ENCODE peak calls at places on chromosomes 11 and 22, in five cellular contexts. W is lower leg skin, E is fibroblast of lung, I is ureter, N is H54. V is an unnamed sample.
A peak's percentile ranks its signal among the peaks of the same experiment; 100 is the strongest.

GRCh38 chr11:131638889-131639288 is 268.5 kb downstream of the NTM start:
- DNase-seq in W (no peak), E (no peak), I (no peak), N (no peak), V (no peak)

GRCh38 chr11:44751066-44751465 is 24.3 kb downstream of the TSPAN18 start:
- DNase-seq in W (no peak), E (no peak), I (no peak), N (no peak), V (no peak)

GRCh38 chr11:94880216-94880615 is 93.1 kb downstream of the CWC15 start:
- DNase-seq in W (no peak), E (peak; percentile 76), I (no peak), N (no peak), V (no peak)

GRCh38 chr11:113168804-113169342 is 145.5 kb upstream of the TTC12 start:
- DNase-seq in W (no peak), E (no peak), I (no peak), N (no peak), V (no peak)

GRCh38 chr11:23181022-23181807 is 320.9 kb upstream of the CCDC179 start:
- DNase-seq in W (no peak), E (no peak), I (no peak), N (no peak), V (no peak)

GRCh38 chr11:75689861-75690641 is 21.2 kb upstream of the MAP6 start:
- DNase-seq in W (no peak), E (peak; percentile 2), I (no peak), N (no peak), V (no peak)

GRCh38 chr11:11148104-11148509 is 204.9 kb downstream of the CSNK2A3 start:
- DNase-seq in W (peak; percentile 85), E (peak; percentile 91), I (peak; percentile 83), N (no peak), V (peak; percentile 79)

GRCh38 chr11:6438979-6439571 is 1.7 kb downstream of the HPX start:
- DNase-seq in W (peak; percentile 29), E (peak; percentile 38), I (peak; percentile 59), N (peak; percentile 56), V (no peak)

GRCh38 chr22:49196046-49196511 is 631.6 kb downstream of the BRD1 start:
- DNase-seq in W (no peak), E (no peak), I (no peak), N (no peak), V (no peak)

GRCh38 chr11:26827567-26828037 is 105.7 kb upstream of the SLC5A12 start:
- DNase-seq in W (no peak), E (peak; percentile 39), I (no peak), N (no peak), V (no peak)

GRCh38 chr11:14934641-14935351 is 37.4 kb downstream of the CALCA start:
- DNase-seq in W (no peak), E (no peak), I (no peak), N (no peak), V (no peak)

GRCh38 chr11:119335655-119336543 is 1.6 kb downstream of the RNF26 start:
- DNase-seq in W (no peak), E (no peak), I (no peak), N (no peak), V (peak; percentile 94)

GRCh38 chr22:26367402-26368245 is 61.4 kb upstream of the ASPHD2 start:
- DNase-seq in W (no peak), E (peak; percentile 34), I (no peak), N (peak; percentile 6), V (no peak)

GRCh38 chr22:42994917-42995562 is 19.9 kb downstream of the PACSIN2 start:
- DNase-seq in W (peak; percentile 76), E (peak; percentile 94), I (peak; percentile 82), N (no peak), V (peak; percentile 78)

GRCh38 chr11:66068154-66068821 is 1.8 kb upstream of the PACS1 start:
- DNase-seq in W (peak; percentile 53), E (peak; percentile 59), I (no peak), N (peak; percentile 71), V (peak; percentile 69)

GRCh38 chr22:37726240-37726887 is 29.5 kb downstream of the TRIOBP start:
- DNase-seq in W (no peak), E (no peak), I (no peak), N (peak; percentile 51), V (no peak)

GRCh38 chr11:100681064-100681502 is 6.0 kb upstream of the ARHGAP42 start:
- DNase-seq in W (peak; percentile 80), E (peak; percentile 65), I (peak; percentile 79), N (no peak), V (no peak)

GRCh38 chr22:32476286-32476685 is 1.7 kb downstream of the FBXO7 start:
- DNase-seq in W (no peak), E (no peak), I (no peak), N (no peak), V (no peak)

GRCh38 chr22:19811811-19812771 is 42.6 kb downstream of the GNB1L start:
- DNase-seq in W (peak; percentile 11), E (no peak), I (peak; percentile 34), N (no peak), V (peak; percentile 44)

GRCh38 chr11:77401486-77402217 is 72.2 kb downstream of the PAK1 start:
- DNase-seq in W (no peak), E (no peak), I (no peak), N (no peak), V (no peak)

GRCh38 chr11:67248653-67249052 is 17.6 kb upstream of the GRK2 start:
- DNase-seq in W (peak; percentile 79), E (peak; percentile 34), I (peak; percentile 76), N (no peak), V (peak; percentile 95)

GRCh38 chr11:113906038-113906437 is 1.4 kb downstream of the HTR3B start:
- DNase-seq in W (no peak), E (peak; percentile 8), I (no peak), N (no peak), V (no peak)

GRCh38 chr11:62444271-62444833 is 25.5 kb downstream of the SCGB1A1 start:
- DNase-seq in W (peak; percentile 64), E (peak; percentile 69), I (peak; percentile 78), N (no peak), V (no peak)

GRCh38 chr11:10388574-10388973 is 66.5 kb upstream of the AMPD3 start:
- DNase-seq in W (peak; percentile 63), E (no peak), I (no peak), N (no peak), V (peak; percentile 29)

GRCh38 chr11:88367310-88367709 is 29.8 kb upstream of the CTSC start:
- DNase-seq in W (no peak), E (no peak), I (no peak), N (no peak), V (no peak)

GRCh38 chr11:65448418-65449196 is 26.0 kb downstream of the NEAT1 start:
- DNase-seq in W (no peak), E (peak; percentile 69), I (no peak), N (no peak), V (peak; percentile 54)

GRCh38 chr11:115279831-115280761 is 224.1 kb downstream of the CADM1 start:
- DNase-seq in W (no peak), E (peak; percentile 89), I (no peak), N (no peak), V (no peak)

GRCh38 chr11:65310756-65311155 is 3.9 kb upstream of the CDC42EP2 start:
- DNase-seq in W (no peak), E (peak; percentile 61), I (no peak), N (no peak), V (no peak)

GRCh38 chr11:74685905-74686304 is 45.3 kb downstream of the CHRDL2 start:
- DNase-seq in W (peak; percentile 36), E (no peak), I (no peak), N (no peak), V (no peak)

GRCh38 chr22:17143101-17143500 is 16.0 kb downstream of the HDHD5 start:
- DNase-seq in W (no peak), E (no peak), I (no peak), N (no peak), V (no peak)

GRCh38 chr11:105149477-105149876 is 9.9 kb upstream of the CARD18 start:
- DNase-seq in W (no peak), E (no peak), I (no peak), N (no peak), V (no peak)

GRCh38 chr11:330307-330693 is 9.6 kb upstream of the IFITM3 start:
- DNase-seq in W (no peak), E (no peak), I (no peak), N (no peak), V (no peak)

GRCh38 chr11:91163619-91164451 is 941.0 kb upstream of the CHORDC1 start:
- DNase-seq in W (no peak), E (peak; percentile 90), I (no peak), N (no peak), V (no peak)

GRCh38 chr22:43000441-43001175 is 14.3 kb downstream of the PACSIN2 start:
- DNase-seq in W (no peak), E (peak; percentile 80), I (no peak), N (no peak), V (no peak)

GRCh38 chr11:120222916-120223315 is 12.1 kb downstream of the OAF start:
- DNase-seq in W (no peak), E (no peak), I (no peak), N (no peak), V (no peak)

GRCh38 chr11:61949169-61950034 is 749 bp upstream of the BEST1 start:
- DNase-seq in W (peak; percentile 82), E (peak; percentile 79), I (peak; percentile 81), N (peak; percentile 81), V (peak; percentile 49)

GRCh38 chr11:73296501-73297230 is 11.4 kb upstream of the ARHGEF17 start:
- DNase-seq in W (no peak), E (no peak), I (no peak), N (no peak), V (no peak)

V was measured in left lobe of liver.